ENCODE peak calls at places on chromosomes 11 and 22, in seven cellular contexts. K is IMR-90, S is NCI-H446, M is GM12891, B is GOT3, A is H4, D is cardiac muscle cell. J is an unnamed sample.
A peak's percentile ranks its signal among the peaks of the same experiment; 100 is the strongest.

GRCh38 chr11:31720225-31720624 is 90.9 kb downstream of the PAX6 start:
- DNase-seq in K (no peak), B (no peak), A (no peak), S (peak; percentile 65), M (no peak), D (no peak), J (no peak)

GRCh38 chr22:18070556-18071306 is 7.1 kb upstream of the PEX26 start:
- DNase-seq in S (no peak), D (no peak), B (no peak), A (no peak), M (no peak), K (no peak), J (no peak)

GRCh38 chr11:112961751-112962747 is 829 bp downstream of the NCAM1 start:
- DNase-seq in A (peak; percentile 10), D (peak; percentile 76), S (peak; percentile 73), B (no peak), M (peak; percentile 10), K (no peak), J (no peak)

GRCh38 chr11:61491736-61492395 is 16.7 kb upstream of the LRRC10B start:
- DNase-seq in M (no peak), B (no peak), D (no peak), K (no peak), S (no peak), A (no peak), J (no peak)

GRCh38 chr22:30926706-30927105 is 41.9 kb downstream of the MORC2 start:
- DNase-seq in A (no peak), K (no peak), B (no peak), D (no peak), M (no peak), S (no peak), J (no peak)

GRCh38 chr22:44678980-44679647 is 22.9 kb upstream of the PRR5 start:
- DNase-seq in D (no peak), M (no peak), B (no peak), S (no peak), A (no peak), K (no peak), J (no peak)

GRCh38 chr22:38748487-38749136 is 7.2 kb downstream of the SUN2 start:
- DNase-seq in A (no peak), S (no peak), K (no peak), M (no peak), B (no peak), D (no peak), J (no peak)

GRCh38 chr11:35324981-35325380 is 94.4 kb downstream of the SLC1A2 start:
- DNase-seq in S (no peak), K (peak; percentile 40), D (no peak), M (no peak), A (no peak), B (no peak), J (no peak)

GRCh38 chr11:43738600-43739409 is 58.3 kb downstream of the HSD17B12 start:
- DNase-seq in A (peak; percentile 82), D (peak; percentile 86), S (no peak), B (no peak), M (no peak), K (peak; percentile 90), J (no peak)

GRCh38 chr11:58861533-58861932 is 17.0 kb upstream of the GLYATL2 start:
- DNase-seq in K (no peak), A (no peak), D (no peak), B (no peak), S (no peak), M (no peak), J (no peak)

GRCh38 chr11:84089072-84090057 is 803.2 kb upstream of the CCDC90B start:
- DNase-seq in K (no peak), M (no peak), A (no peak), S (peak; percentile 64), B (no peak), D (peak; percentile 31), J (no peak)

GRCh38 chr11:72585762-72586590 is 88.2 kb downstream of the PDE2A start:
- DNase-seq in A (peak; percentile 58), M (peak; percentile 89), S (peak; percentile 39), B (no peak), K (peak; percentile 44), D (peak; percentile 83), J (peak; percentile 81)

GRCh38 chr11:68825603-68826002 is 16.1 kb downstream of the CPT1A start:
- DNase-seq in D (peak; percentile 34), B (no peak), K (no peak), M (no peak), A (no peak), S (no peak), J (no peak)

GRCh38 chr11:46711288-46711687 is 7.7 kb upstream of the F2 start:
- DNase-seq in D (no peak), K (peak; percentile 48), B (no peak), M (no peak), A (no peak), S (no peak), J (no peak)

J was measured in GM12892.